ENCODE peak calls at places on chromosomes 7 and 10, in five cellular contexts. L, G, W, C and K are unnamed samples.

GRCh38 chr7:28774529-28775057 is 183.5 kb downstream of the TRIL start:
- DNase-seq in G (no peak), L (no peak), C (no peak), W (no peak), K (no peak)

GRCh38 chr10:34565934-34566333 is 249.2 kb downstream of the PARD3 start:
- DNase-seq in G (no peak), L (no peak), W (no peak), C (peak; percentile 57), K (no peak)

GRCh38 chr7:1320616-1321289 is 88.1 kb downstream of the UNCX start:
- DNase-seq in C (no peak), G (no peak), W (no peak), L (no peak), K (no peak)

GRCh38 chr10:62560207-62560819 is 186.1 kb downstream of the ZNF365 start:
- DNase-seq in L (no peak), W (no peak), G (no peak), C (peak; percentile 79), K (no peak)

GRCh38 chr10:128998101-128998500 is 468.9 kb upstream of the MGMT start:
- DNase-seq in L (no peak), C (no peak), W (no peak), G (no peak), K (no peak)

GRCh38 chr7:151552352-151553028 is 32.8 kb upstream of the RHEB start:
- DNase-seq in C (no peak), W (peak; percentile 85), G (no peak), L (no peak), K (peak; percentile 46)

GRCh38 chr10:77409697-77410471 is 227.7 kb downstream of the KCNMA1 start:
- DNase-seq in G (no peak), W (no peak), C (no peak), L (no peak), K (peak; percentile 89)

GRCh38 chr7:37110641-37111421 is 337.8 kb downstream of the ELMO1 start:
- DNase-seq in C (no peak), L (no peak), W (no peak), G (no peak), K (no peak)